ENCODE peak calls at places on chromosomes 1 and 21, in four cellular contexts. O is pancreas; P is effector memory CD4-positive, alpha-beta T cell; Z is heart right ventricle. V is an unnamed sample.
A peak's percentile ranks its signal among the peaks of the same experiment; 100 is the strongest.

GRCh38 chr1:114482585-114482984 is 28.4 kb downstream of the TRIM33 start:
- DNase-seq in P (no peak), O (no peak), Z (no peak), V (no peak)

GRCh38 chr1:229196404-229197224 is 74.3 kb upstream of the RAB4A start:
- DNase-seq in O (no peak), P (no peak), Z (no peak), V (no peak)

GRCh38 chr1:235640580-235640979 is 9.0 kb downstream of the GNG4 start:
- DNase-seq in Z (no peak), O (no peak), P (no peak), V (no peak)

GRCh38 chr1:66761273-66761672 is 9.0 kb downstream of the DYNLT5 start:
- DNase-seq in Z (no peak), P (no peak), O (no peak), V (no peak)

GRCh38 chr1:244065960-244066388 is 14.9 kb downstream of the ZBTB18 start:
- DNase-seq in Z (no peak), P (no peak), O (no peak), V (no peak)

GRCh38 chr1:44050261-44050660 is 19.0 kb upstream of the SLC6A9 start:
- DNase-seq in Z (no peak), P (no peak), O (no peak), V (no peak)

GRCh38 chr1:231938651-231939050 is 312.1 kb downstream of the DISC1 start:
- DNase-seq in P (no peak), O (no peak), Z (no peak), V (no peak)

GRCh38 chr1:1023700-1024099 is 3.8 kb downstream of the AGRN start:
- DNase-seq in O (no peak), P (no peak), Z (no peak), V (no peak)

GRCh38 chr1:4975856-4976255 is 321.4 kb downstream of the AJAP1 start:
- DNase-seq in P (no peak), Z (no peak), O (no peak), V (no peak)

GRCh38 chr1:203860396-203860951 is 925 bp upstream of the SNRPE start:
- DNase-seq in O (peak; percentile 45), P (no peak), Z (no peak), V (peak; percentile 51)

GRCh38 chr1:244280221-244280620 is 171.5 kb downstream of the ADSS2 start:
- DNase-seq in O (no peak), Z (no peak), P (no peak), V (no peak)

GRCh38 chr1:52880226-52880625 is 37.7 kb downstream of the ZYG11A start:
- DNase-seq in Z (no peak), P (no peak), O (no peak), V (no peak)

GRCh38 chr1:52877554-52877953 is 35.0 kb downstream of the ZYG11A start:
- DNase-seq in O (no peak), P (no peak), Z (no peak), V (no peak)

GRCh38 chr1:52876843-52877242 is 34.3 kb downstream of the ZYG11A start:
- DNase-seq in P (no peak), Z (no peak), O (no peak), V (no peak)
- H3K9me3 ChIP-seq in P (no peaks in the 10 kb centered on the region), Z (no peaks in the 10 kb centered on the region), O (no peaks in the 10 kb centered on the region), V (no peaks in the 10 kb centered on the region)

GRCh38 chr1:225617956-225618355 is 35.0 kb downstream of the ENAH start:
- DNase-seq in Z (no peak), P (no peak), O (no peak), V (no peak)
- H3K9me3 ChIP-seq in Z (no peaks in the 10 kb centered on the region), P (no peaks in the 10 kb centered on the region), O (no peaks in the 10 kb centered on the region), V (no peaks in the 10 kb centered on the region)

GRCh38 chr1:2857521-2857920 is 56.0 kb upstream of the TTC34 start:
- DNase-seq in O (no peak), P (no peak), Z (no peak), V (peak; percentile 3)
- H3K9me3 ChIP-seq in O (no peaks in the 10 kb centered on the region), P (no peaks in the 10 kb centered on the region), Z (no peaks in the 10 kb centered on the region), V (no peaks in the 10 kb centered on the region)

DNA sequence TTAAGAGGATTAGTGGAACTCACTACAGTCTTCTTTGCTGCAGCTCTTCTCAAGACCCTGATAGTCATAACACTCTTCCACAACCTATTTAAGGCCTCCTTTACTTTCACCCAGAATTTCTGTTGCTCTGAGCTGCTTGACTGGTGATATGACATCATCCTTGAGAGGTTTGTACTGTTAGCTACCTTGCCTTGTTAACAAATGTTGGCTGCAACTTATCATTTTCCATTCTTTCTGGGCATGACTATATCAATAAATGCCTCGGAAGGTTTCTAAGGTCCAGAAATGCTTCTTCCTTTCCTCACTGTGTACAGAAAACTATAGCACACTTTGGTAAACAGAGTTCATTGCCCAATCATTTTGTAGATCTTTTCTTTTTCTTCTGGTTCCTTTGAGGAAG is 1292.2 kb upstream of the TMPRSS15 start:
- DNase-seq in O (no peak), P (no peak), Z (no peak), V (no peak)
- H3K9me3 ChIP-seq in O (no peaks in the 10 kb centered on the region), P (no peaks in the 10 kb centered on the region), Z (no peaks in the 10 kb centered on the region), V (no peaks in the 10 kb centered on the region)